ENCODE peak calls at places on chromosomes 4 and X, in ten cellular contexts. E, N, B, R, F, Q, D, T, V and I are unnamed samples.

GRCh38 chr4:159515314-159516025 is 412.6 kb downstream of the RAPGEF2 start:
- DNase-seq in N (no peak), Q (no peak), E (no peak), T (no peak), B (no peak), D (no peak), R (no peak), V (no peak), F (no peak), I (no peak)

GRCh38 chr4:47287735-47288134 is 175.8 kb downstream of the COMMD8 start:
- DNase-seq in E (no peak), V (no peak), B (no peak), R (peak), T (no peak), N (no peak), Q (no peak), F (no peak), D (no peak), I (no peak)

GRCh38 chr4:84968936-84969335 is 2.4 kb upstream of the WDFY3 start:
- DNase-seq in V (no peak), F (no peak), Q (no peak), N (no peak), D (no peak), B (no peak), E (no peak), T (no peak), R (no peak), I (no peak)

GRCh38 chr4:183287309-183287659 is 32.8 kb downstream of the CLDN22 start:
- DNase-seq in T (no peak), D (no peak), F (no peak), B (no peak), V (no peak), Q (no peak), E (no peak), N (no peak), R (no peak), I (no peak)

GRCh38 chrX:44261286-44261685 is 82.2 kb downstream of the EFHC2 start:
- DNase-seq in D (no peak), V (no peak), R (no peak), F (no peak), N (no peak), T (no peak), E (no peak), B (no peak), Q (no peak), I (no peak)

GRCh38 chrX:45760187-45760742 is 559.6 kb upstream of the DIPK2B start:
- DNase-seq in F (no peak), B (no peak), E (no peak), D (no peak), T (no peak), R (no peak), N (no peak), Q (no peak), V (no peak), I (no peak)

GRCh38 chrX:2707334-2707760 is 16.3 kb downstream of the CD99 start:
- DNase-seq in Q (peak), T (peak), N (peak), R (peak), V (peak), F (peak), D (no peak), B (no peak), E (peak), I (peak)

GRCh38 chr4:78787392-78788004 is 11.3 kb downstream of the BMP2K start:
- DNase-seq in E (no peak), D (no peak), F (no peak), R (no peak), N (no peak), V (no peak), Q (no peak), B (no peak), T (no peak), I (no peak)

GRCh38 chr4:55258152-55258863 is 87.7 kb upstream of the SRD5A3 start:
- DNase-seq in N (no peak), V (no peak), T (no peak), Q (no peak), R (no peak), D (no peak), E (no peak), F (no peak), B (no peak), I (no peak)

GRCh38 chr4:15063341-15063740 is 61.1 kb downstream of the CPEB2 start:
- DNase-seq in V (no peak), N (no peak), D (no peak), B (no peak), R (no peak), T (no peak), Q (no peak), F (no peak), E (no peak), I (no peak)

GRCh38 chr4:2790583-2791517 is 2.0 kb upstream of the SH3BP2 start:
- DNase-seq in T (peak), Q (peak), E (no peak), F (peak), V (no peak), D (no peak), R (no peak), B (no peak), N (no peak), I (no peak)

GRCh38 chr4:173370130-173370476 is 651 bp upstream of the SAP30 start:
- DNase-seq in R (no peak), T (peak), V (no peak), B (peak), D (peak), F (peak), Q (peak), E (peak), N (peak), I (peak)

GRCh38 chr4:113998026-113998425 is 18.6 kb upstream of the ARSJ start:
- DNase-seq in N (peak), E (no peak), F (no peak), T (no peak), Q (no peak), V (no peak), D (no peak), B (no peak), R (no peak), I (no peak)

GRCh38 chrX:29229802-29230201 is 642.6 kb downstream of the IL1RAPL1 start:
- DNase-seq in F (no peak), B (no peak), Q (no peak), D (no peak), R (peak), E (no peak), N (no peak), V (no peak), T (no peak), I (no peak)

GRCh38 chr4:147288512-147288911 is 192.4 kb upstream of the EDNRA start:
- DNase-seq in R (no peak), E (no peak), Q (no peak), T (no peak), D (no peak), N (no peak), F (no peak), V (no peak), B (no peak), I (no peak)

GRCh38 chr4:7647211-7647931 is 212.6 kb upstream of the PSAPL1 start:
- DNase-seq in T (no peak), D (no peak), V (no peak), Q (no peak), E (no peak), B (no peak), F (no peak), N (no peak), R (no peak), I (no peak)

GRCh38 chr4:154076921-154077320 is 288.0 kb upstream of the SFRP2 start:
- DNase-seq in B (no peak), D (no peak), E (no peak), R (no peak), N (no peak), Q (no peak), F (no peak), T (no peak), V (no peak), I (no peak)

GRCh38 chr4:120443111-120443510 is 376.5 kb upstream of the MAD2L1 start:
- DNase-seq in B (no peak), E (no peak), D (no peak), R (no peak), F (no peak), N (no peak), T (no peak), Q (no peak), V (no peak), I (no peak)

GRCh38 chr4:680931-681645 is 6.7 kb downstream of the MYL5 start:
- DNase-seq in D (no peak), F (peak), E (no peak), T (peak), R (no peak), V (peak), N (peak), B (peak), Q (peak), I (no peak)

GRCh38 chrX:119783026-119783425 is 8.4 kb downstream of the RPL39 start:
- DNase-seq in D (no peak), V (no peak), N (no peak), F (no peak), Q (no peak), R (no peak), T (no peak), B (no peak), E (no peak), I (no peak)

GRCh38 chr4:99856166-99856565 is 38.1 kb downstream of the LAMTOR3 start:
- DNase-seq in V (no peak), F (peak), E (no peak), B (no peak), T (no peak), Q (no peak), D (no peak), R (peak), N (no peak), I (no peak)

GRCh38 chrX:19602866-19603620 is 87.7 kb upstream of the MAP3K15 start:
- DNase-seq in B (no peak), F (peak), N (no peak), R (peak), Q (no peak), E (no peak), V (no peak), D (no peak), T (no peak), I (no peak)

GRCh38 chr4:33407496-33407895 is 2687.3 kb downstream of the PCDH7 start:
- DNase-seq in E (no peak), F (no peak), V (no peak), Q (no peak), T (no peak), N (no peak), R (no peak), B (no peak), D (no peak), I (no peak)

GRCh38 chr4:155444695-155445094 is 67.9 kb upstream of the MAP9 start:
- DNase-seq in Q (no peak), B (no peak), E (no peak), D (no peak), N (no peak), V (no peak), F (no peak), R (no peak), T (no peak), I (no peak)

GRCh38 chr4:40870076-40870624 is 120.4 kb downstream of the NSUN7 start:
- DNase-seq in E (no peak), T (no peak), N (no peak), B (no peak), F (no peak), D (no peak), Q (peak), V (no peak), R (no peak), I (no peak)

GRCh38 chr4:104693601-104694201 is 199.0 kb upstream of the CXXC4 start:
- DNase-seq in E (no peak), D (no peak), N (no peak), B (no peak), T (no peak), Q (no peak), F (peak), R (peak), V (no peak), I (no peak)

GRCh38 chr4:167715176-167715575 is 377.2 kb upstream of the ANXA10 start:
- DNase-seq in Q (no peak), F (no peak), N (no peak), V (no peak), T (no peak), B (no peak), R (no peak), D (no peak), E (no peak), I (no peak)

GRCh38 chr4:124783847-124784246 is 71.3 kb upstream of the ANKRD50 start:
- DNase-seq in R (peak), F (no peak), D (no peak), Q (no peak), T (no peak), E (no peak), B (no peak), N (no peak), V (no peak), I (no peak)

GRCh38 chr4:37981844-37982720 is 21.9 kb downstream of the PTTG2 start:
- DNase-seq in V (no peak), N (no peak), Q (no peak), D (no peak), E (no peak), T (no peak), B (no peak), F (no peak), R (peak), I (no peak)

GRCh38 chr4:116705466-116705865 is 379.9 kb downstream of the TRAM1L1 start:
- DNase-seq in B (no peak), E (no peak), D (no peak), F (no peak), V (no peak), N (no peak), R (no peak), T (no peak), Q (no peak), I (no peak)

GRCh38 chr4:74464291-74464690 is 19.4 kb downstream of the AREG start:
- DNase-seq in B (no peak), D (no peak), R (no peak), V (no peak), E (no peak), Q (no peak), N (no peak), F (no peak), T (no peak), I (no peak)

GRCh38 chr4:46484881-46485280 is 95.0 kb upstream of the GABRA2 start:
- DNase-seq in V (no peak), F (no peak), B (no peak), Q (no peak), T (no peak), N (no peak), D (no peak), R (peak), E (no peak), I (no peak)

DNA sequence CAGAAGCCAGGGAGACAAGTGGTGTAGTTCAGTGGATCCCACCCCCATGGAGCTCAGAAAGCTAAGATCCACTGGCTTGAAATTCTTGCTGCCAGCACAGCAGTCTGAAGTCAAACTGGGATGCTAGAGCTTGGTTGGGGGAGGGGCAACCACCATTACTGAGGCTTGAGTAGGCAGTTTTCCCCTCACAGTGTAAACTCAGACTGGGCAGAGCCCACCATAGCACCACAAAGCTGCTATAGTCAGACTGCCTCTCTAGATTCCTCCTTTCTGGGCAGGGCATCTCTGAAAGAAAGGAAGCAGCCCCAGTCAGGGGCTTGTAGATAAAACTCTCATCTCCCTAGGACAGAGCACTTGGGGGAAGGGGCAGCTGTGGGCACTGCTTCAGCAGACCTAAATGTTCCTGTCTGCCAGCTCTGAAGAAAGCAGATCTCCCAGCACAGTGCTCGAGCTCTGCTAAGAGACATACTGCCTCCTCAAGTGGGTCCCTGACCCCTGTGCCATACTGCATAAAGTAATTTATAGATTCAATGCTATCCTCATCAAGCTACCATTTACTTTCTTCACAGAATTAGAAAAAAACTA is 163.2 kb downstream of the HHIP start:
- DNase-seq in R (no peak), Q (no peak), V (no peak), E (no peak), B (no peak), T (no peak), F (no peak), D (no peak), N (no peak), I (no peak)
- H3K4me3 ChIP-seq in R (no peak), Q (no peak), V (no peak), E (no peak), B (no peak), T (no peak), F (no peak), D (no peak), N (no peak), I (no peak)

DNA sequence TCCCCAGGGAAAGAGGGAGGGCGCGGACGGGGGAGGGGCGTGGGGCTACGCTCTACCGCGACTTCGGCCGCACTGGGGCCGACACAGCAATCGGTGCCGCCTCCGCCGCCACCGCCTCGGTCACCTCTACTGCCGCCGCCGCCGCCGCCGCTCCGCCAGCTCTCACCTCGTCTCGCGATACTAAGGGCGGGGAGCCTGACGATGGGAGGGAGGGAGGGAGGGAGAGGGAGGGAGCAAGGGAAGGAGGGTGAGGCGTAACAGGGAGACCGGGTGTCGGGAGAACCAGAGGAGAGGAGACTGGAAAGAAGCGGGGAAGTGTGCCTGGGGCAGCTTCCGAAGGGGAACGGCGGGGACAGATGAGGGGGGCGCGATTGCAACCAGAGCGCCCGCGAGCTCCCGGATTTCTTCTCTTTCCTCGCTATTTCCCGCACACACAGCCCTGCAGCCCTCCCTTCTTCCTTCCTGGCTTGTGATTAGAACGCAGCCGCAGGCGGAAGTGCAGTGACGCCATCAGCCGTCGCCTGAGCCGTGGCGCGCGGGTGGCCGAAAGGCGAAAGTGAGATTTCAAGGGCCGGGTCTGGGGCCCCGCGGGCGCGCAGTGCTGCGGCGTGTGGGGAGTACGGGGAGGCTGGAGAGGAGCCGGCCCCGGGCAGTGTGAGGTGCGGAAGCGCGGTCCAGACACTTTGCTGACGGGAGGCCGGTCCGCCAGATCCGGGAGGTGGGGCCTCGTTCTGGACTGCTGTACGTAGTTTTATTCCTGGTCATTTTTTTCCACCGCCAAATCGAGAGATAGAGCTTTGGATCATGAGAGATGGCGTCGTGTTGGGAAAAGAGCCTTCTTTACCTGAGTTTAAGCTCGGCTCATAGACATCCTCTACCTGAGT is at the start of gene ANKRD17:
- DNase-seq in E (peak), Q (peak), N (peak), V (peak), T (peak), R (peak), D (peak), B (peak), F (peak), I (peak)
- TF ChIP-seq POLR2A in E (peak), Q (peak), N (peak), V (peak), T (peak), R (peak), D (peak), B (peak), F (peak), I (peak)

GRCh38 chr4:5711479-5712184 is 631 bp downstream of the EVC start:
- DNase-seq in Q (no peak), E (no peak), R (peak), F (peak), D (no peak), B (peak), N (no peak), T (peak), V (no peak), I (no peak)

GRCh38 chr4:5713861-5714260 is 2.9 kb downstream of the EVC start:
- DNase-seq in D (no peak), F (no peak), R (no peak), V (no peak), B (no peak), N (no peak), E (no peak), T (no peak), Q (no peak), I (no peak)

GRCh38 chr4:5712517-5712916 is 1.5 kb downstream of the EVC start:
- DNase-seq in T (no peak), E (no peak), B (no peak), N (no peak), F (no peak), R (peak), D (no peak), V (no peak), Q (no peak), I (no peak)

GRCh38 chr4:5710962-5711478 is at the start of gene EVC:
- DNase-seq in B (peak), D (no peak), E (peak), R (peak), V (peak), T (peak), N (peak), F (peak), Q (peak), I (peak)

GRCh38 chr4:5712931-5713330 is 1.9 kb downstream of the EVC start:
- DNase-seq in D (no peak), Q (no peak), N (no peak), R (no peak), B (no peak), E (no peak), V (no peak), F (no peak), T (no peak), I (no peak)
- H3K4me3 ChIP-seq in D (no peak), Q (no peak), N (no peak), R (no peak), B (no peak), E (no peak), V (peak), F (no peak), T (no peak), I (no peak)

GRCh38 chr4:128766781-128767180 is 42.7 kb upstream of the JADE1 start:
- DNase-seq in B (no peak), D (no peak), F (no peak), E (no peak), Q (no peak), V (no peak), T (no peak), R (no peak), N (no peak), I (no peak)
- TF ChIP-seq POLR2A in B (no peak), D (no peak), F (no peak), E (no peak), Q (no peak), V (no peak), T (no peak), R (no peak), N (no peak), I (no peak)